ENCODE peak calls at places on chromosomes 6 and 20, in six cellular contexts. P is stimulated activated CD8-positive, alpha-beta memory T cell treated with anti-CD3 and anti-CD28 coated beads, Interleukin-4, amount 100 ng/mL, for 1 hour; G is GM12891; Z is left lung; S is hepatic stellate cell; K is MCF 10A. W is an unnamed sample.

GRCh38 chr6:128327890-128328289 is 192.5 kb downstream of the PTPRK start:
- DNase-seq in P (no peak), G (no peak), Z (no peak), S (peak; percentile 2), K (peak; percentile 38), W (no peak)

GRCh38 chr6:79878142-79878748 is 69.1 kb downstream of the ELOVL4 start:
- DNase-seq in P (no peak), G (no peak), Z (peak; percentile 34), S (no peak), K (peak; percentile 75), W (no peak)

GRCh38 chr6:111803804-111804203 is 69.4 kb downstream of the FYN start:
- DNase-seq in P (no peak), G (no peak), Z (no peak), S (no peak), K (no peak), W (no peak)

GRCh38 chr6:138044458-138044857 is 62.8 kb downstream of the PERP start:
- DNase-seq in P (no peak), G (no peak), Z (no peak), S (no peak), K (no peak), W (no peak)

GRCh38 chr6:111925296-111925695 is 52.0 kb upstream of the FYN start:
- DNase-seq in P (no peak), G (no peak), Z (no peak), S (peak; percentile 70), K (peak; percentile 24), W (peak; percentile 90)

GRCh38 chr6:3442444-3443220 is 14.2 kb downstream of the SLC22A23 start:
- DNase-seq in P (no peak), G (no peak), Z (no peak), S (peak; percentile 38), K (no peak), W (no peak)

GRCh38 chr20:4985658-4986057 is 15.7 kb downstream of the SLC23A2 start:
- DNase-seq in P (no peak), G (no peak), Z (no peak), S (no peak), K (no peak), W (no peak)

GRCh38 chr6:168537485-168537884 is 96.5 kb downstream of the SMOC2 start:
- DNase-seq in P (no peak), G (no peak), Z (no peak), S (no peak), K (no peak), W (no peak)

GRCh38 chr20:34891166-34892062 is 15.0 kb downstream of the ACSS2 start:
- DNase-seq in P (no peak), G (no peak), Z (no peak), S (peak; percentile 41), K (peak; percentile 79), W (no peak)

GRCh38 chr20:29298759-29299613 is 1958.5 kb upstream of the DEFB115 start:
- DNase-seq in P (no peak), G (no peak), Z (no peak), S (no peak), K (no peak), W (no peak)

GRCh38 chr20:38127011-38127621 is 38.0 kb downstream of the TGM2 start:
- DNase-seq in P (no peak), G (no peak), Z (no peak), S (peak; percentile 90), K (peak; percentile 82), W (peak; percentile 88)

GRCh38 chr6:39114395-39114706 is 635 bp downstream of the SAYSD1 start:
- DNase-seq in P (no peak), G (no peak), Z (no peak), S (no peak), K (no peak), W (no peak)

GRCh38 chr6:85490516-85491248 is 40.8 kb downstream of the NT5E start:
- DNase-seq in P (no peak), G (no peak), Z (no peak), S (no peak), K (peak; percentile 60), W (no peak)

GRCh38 chr6:125784365-125784764 is 6.4 kb upstream of the NCOA7 start:
- DNase-seq in P (no peak), G (no peak), Z (no peak), S (no peak), K (peak; percentile 47), W (no peak)

GRCh38 chr6:155143610-155144106 is 120.2 kb upstream of the CLDN20 start:
- DNase-seq in P (no peak), G (no peak), Z (no peak), S (no peak), K (no peak), W (no peak)

GRCh38 chr6:81772741-81773140 is 20.3 kb upstream of the TENT5A start:
- DNase-seq in P (no peak), G (no peak), Z (no peak), S (no peak), K (peak; percentile 58), W (no peak)

GRCh38 chr6:54846243-54846856 is at the start of gene FAM83B:
- DNase-seq in P (no peak), G (no peak), Z (peak; percentile 60), S (no peak), K (peak; percentile 94), W (no peak)

GRCh38 chr6:150323205-150323604 is 45.6 kb upstream of the IYD start:
- DNase-seq in P (no peak), G (no peak), Z (no peak), S (no peak), K (no peak), W (no peak)

GRCh38 chr6:21953831-21954801 is 342.7 kb downstream of the PRL start:
- DNase-seq in P (no peak), G (no peak), Z (no peak), S (peak; percentile 31), K (no peak), W (no peak)

GRCh38 chr20:47667086-47667485 is 118.2 kb downstream of the SULF2 start:
- DNase-seq in P (no peak), G (no peak), Z (no peak), S (no peak), K (no peak), W (no peak)

GRCh38 chr6:16437095-16437494 is 198.7 kb downstream of the GMPR start:
- DNase-seq in P (peak; percentile 24), G (no peak), Z (no peak), S (no peak), K (no peak), W (no peak)

GRCh38 chr6:68640506-68640875 is 5.4 kb downstream of the ADGRB3 start:
- DNase-seq in P (no peak), G (no peak), Z (no peak), S (no peak), K (no peak), W (no peak)

GRCh38 chr20:38776363-38776762 is 28.1 kb downstream of the ACTR5 start:
- DNase-seq in P (no peak), G (no peak), Z (no peak), S (no peak), K (no peak), W (no peak)

GRCh38 chr6:30683137-30683979 is 3.1 kb downstream of the PPP1R18 start:
- DNase-seq in P (no peak), G (no peak), Z (no peak), S (no peak), K (peak; percentile 39), W (no peak)

GRCh38 chr20:32960222-32960518 is 44.1 kb downstream of the SUN5 start:
- DNase-seq in P (no peak), G (no peak), Z (no peak), S (peak; percentile 2), K (no peak), W (no peak)

GRCh38 chr6:126033696-126034095 is 47.4 kb downstream of the TRMT11 start:
- DNase-seq in P (no peak), G (no peak), Z (no peak), S (peak; percentile 60), K (peak; percentile 68), W (peak; percentile 54)

W was measured in SJSA1.